ENCODE peak calls at places on chromosomes 2 and 18, in four cellular contexts. X, L, N and K are unnamed samples.

GRCh38 chr2:27117995-27118524 is 868 bp downstream of the CGREF1 start:
- DNase-seq in X (no peak), L (no peak), N (no peak), K (no peak)

GRCh38 chr2:230991598-230991997 is 4.3 kb upstream of the SPATA3 start:
- DNase-seq in X (no peak), L (no peak), N (no peak), K (no peak)

GRCh38 chr2:98457045-98457696 is 12.5 kb downstream of the INPP4A start:
- DNase-seq in X (no peak), L (no peak), N (no peak), K (no peak)

GRCh38 chr2:128314026-128314347 is 4.7 kb downstream of the HS6ST1 start:
- DNase-seq in X (no peak), L (no peak), N (no peak), K (no peak)

GRCh38 chr18:23727707-23728493 is 38.6 kb downstream of the LAMA3 start:
- DNase-seq in X (no peak), L (no peak), N (no peak), K (no peak)

GRCh38 chr18:35923939-35924338 is 48.5 kb upstream of the RMP24 start:
- DNase-seq in X (no peak), L (no peak), N (no peak), K (no peak)

GRCh38 chr18:45920367-45920766 is 46.8 kb downstream of the EPG5 start:
- DNase-seq in X (peak), L (no peak), N (peak), K (no peak)

GRCh38 chr2:157252529-157252928 is 5.0 kb upstream of the GALNT5 start:
- DNase-seq in X (no peak), L (no peak), N (no peak), K (no peak)

GRCh38 chr2:57696016-57696415 is 350.6 kb upstream of the VRK2 start:
- DNase-seq in X (no peak), L (no peak), N (no peak), K (no peak)

GRCh38 chr18:3615374-3615773 is 165.4 kb downstream of the TGIF1 start:
- DNase-seq in X (no peak), L (no peak), N (no peak), K (no peak)

GRCh38 chr2:85733121-85733960 is 20.4 kb upstream of the ATOH8 start:
- DNase-seq in X (no peak), L (no peak), N (no peak), K (no peak)

GRCh38 chr2:216467845-216468244 is 30.8 kb upstream of the RPL37A start:
- DNase-seq in X (no peak), L (no peak), N (no peak), K (no peak)

GRCh38 chr2:157440404-157441071 is 3.4 kb downstream of the CYTIP start:
- DNase-seq in X (peak), L (no peak), N (no peak), K (no peak)

GRCh38 chr2:64422466-64422865 is 31.5 kb upstream of the LGALSL start:
- DNase-seq in X (no peak), L (no peak), N (no peak), K (no peak)

GRCh38 chr2:86235196-86235980 is 36.1 kb downstream of the MRPL35 start:
- DNase-seq in X (no peak), L (no peak), N (no peak), K (no peak)

GRCh38 chr2:235937526-235937925 is 230.7 kb downstream of the GBX2 start:
- DNase-seq in X (peak), L (no peak), N (no peak), K (no peak)

GRCh38 chr2:72780483-72780882 is 45.4 kb downstream of the EXOC6B start:
- DNase-seq in X (no peak), L (no peak), N (no peak), K (no peak)

GRCh38 chr2:43397411-43397810 is 171.0 kb upstream of the ZFP36L2 start:
- DNase-seq in X (no peak), L (no peak), N (no peak), K (no peak)

GRCh38 chr2:27010139-27010538 is 22.6 kb upstream of the TMEM214 start:
- DNase-seq in X (no peak), L (no peak), N (no peak), K (no peak)

GRCh38 chr18:9743200-9744016 is 35.3 kb downstream of the RAB31 start:
- DNase-seq in X (peak), L (peak), N (no peak), K (no peak)

GRCh38 chr2:109201465-109202420 is 72.7 kb downstream of the SH3RF3 start:
- DNase-seq in X (no peak), L (no peak), N (no peak), K (no peak)
- TF ChIP-seq CTCF in X (no peak), L (no peak), N (no peak), K (no peak)

DNA sequence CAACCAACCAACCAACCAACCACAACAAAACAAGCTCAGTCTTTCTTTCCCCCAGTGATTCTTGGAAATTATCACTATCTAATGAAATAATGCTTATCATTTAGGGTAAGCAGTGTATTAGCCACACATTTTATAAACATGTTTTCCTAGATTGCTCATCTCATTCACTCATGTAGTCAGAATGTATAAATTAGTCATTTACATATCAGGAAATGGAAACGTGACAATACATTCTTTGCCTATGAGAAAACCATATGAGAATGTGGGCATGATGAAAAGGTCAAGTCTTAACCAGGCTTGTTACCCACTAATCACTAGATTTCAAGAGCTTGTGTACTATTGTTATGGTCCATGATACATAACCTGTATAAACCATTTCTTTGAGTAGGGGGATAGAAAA is 1583.4 kb upstream of the PIK3C3 start:
- DNase-seq in X (no peak), L (no peak), N (no peak), K (no peak)
- TF ChIP-seq CTCF in X (no peak), L (no peak), N (no peak), K (no peak)

GRCh38 chr18:12086677-12087482 is 6.8 kb upstream of the ANKRD62 start:
- DNase-seq in X (no peak), L (no peak), N (no peak), K (no peak)
- TF ChIP-seq CTCF in X (no peak), L (no peak), N (no peak), K (no peak)

GRCh38 chr2:138922973-138923563 is 142.9 kb upstream of the NXPH2 start:
- DNase-seq in X (no peak), L (peak), N (no peak), K (no peak)
- TF ChIP-seq CTCF in X (no peak), L (peak), N (no peak), K (peak)